ENCODE peak calls at places on chromosomes 12 and 14, in ten cellular contexts. Q is C1 segment of cervical spinal cord; Y is naive thymus-derived CD8-positive, alpha-beta T cell; P is transverse colon; S is stimulated activated CD4-positive, alpha-beta T cell treated with anti-CD3 and anti-CD28 coated beads, Interleukin-12 subunit alpha, Interleukin-12 subunit beta, amount 100 ng/mL, for 24 hours; E is uterus; B is choroid plexus epithelial cell; G is progenitor cell of endocrine pancreas; Z is mesendoderm; K is HuH-7. R is an unnamed sample.

GRCh38 chr12:64098709-64099354 is 123.3 kb downstream of the KICS2 start:
- DNase-seq in K (no peak), Q (no peak), P (no peak), E (peak), Z (no peak), G (no peak), B (peak), S (no peak), Y (no peak), R (no peak)

GRCh38 chr14:72679106-72679505 is 214.8 kb downstream of the DPF3 start:
- DNase-seq in P (no peak), Y (no peak), Z (no peak), G (no peak), E (no peak), S (no peak), K (no peak), Q (peak), B (peak), R (no peak)

GRCh38 chr14:61178226-61179060 is 102.7 kb downstream of the TMEM30B start:
- DNase-seq in G (no peak), P (no peak), Q (no peak), S (peak), E (no peak), K (no peak), Y (no peak), B (peak), Z (peak), R (no peak)

GRCh38 chr14:61502459-61503093 is 181.2 kb downstream of the PRKCH start:
- DNase-seq in Y (no peak), E (no peak), P (no peak), B (no peak), K (no peak), G (no peak), Z (peak), Q (no peak), S (no peak), R (no peak)

GRCh38 chr12:93738199-93739058 is 61.3 kb downstream of the CRADD start:
- DNase-seq in Q (no peak), S (no peak), E (peak), Y (no peak), K (no peak), P (no peak), Z (no peak), B (no peak), G (no peak), R (no peak)

GRCh38 chr12:121120989-121121755 is 11.5 kb upstream of the P2RX7 start:
- DNase-seq in S (no peak), G (no peak), Y (no peak), B (no peak), K (no peak), Z (no peak), Q (no peak), P (no peak), E (no peak), R (no peak)

GRCh38 chr12:3490848-3491382 is at the start of gene PRMT8:
- DNase-seq in S (no peak), B (no peak), Y (no peak), G (peak), E (no peak), Q (no peak), K (no peak), P (no peak), Z (peak), R (peak)

GRCh38 chr14:96170961-96171592 is 33.6 kb upstream of the BDKRB2 start:
- DNase-seq in B (no peak), K (no peak), P (no peak), Q (no peak), Y (no peak), S (no peak), Z (no peak), G (no peak), E (no peak), R (peak)

GRCh38 chr12:96397756-96398421 is 2.4 kb downstream of the CDK17 start:
- DNase-seq in P (no peak), Z (no peak), S (no peak), Q (no peak), B (no peak), K (no peak), G (no peak), E (no peak), Y (no peak), R (no peak)

GRCh38 chr12:121786441-121786825 is 7.1 kb downstream of the RHOF start:
- DNase-seq in Z (peak), S (no peak), P (peak), E (no peak), K (no peak), Q (no peak), Y (peak), G (no peak), B (peak), R (no peak)

GRCh38 chr12:105987687-105988035 is 151.1 kb downstream of the NUAK1 start:
- DNase-seq in G (no peak), P (no peak), B (no peak), S (no peak), K (no peak), Z (no peak), Y (no peak), E (no peak), Q (no peak), R (no peak)

GRCh38 chr14:101821528-101821927 is 60.0 kb downstream of the PPP2R5C start:
- DNase-seq in P (no peak), Z (no peak), Y (peak), G (no peak), Q (no peak), B (no peak), S (no peak), E (no peak), K (no peak), R (no peak)

GRCh38 chr14:41785696-41786095 is 179.0 kb downstream of the LRFN5 start:
- DNase-seq in Q (no peak), P (no peak), G (no peak), Y (no peak), B (peak), K (no peak), Z (peak), E (no peak), S (no peak), R (no peak)

GRCh38 chr14:52185178-52185577 is 82.3 kb upstream of the PTGDR start:
- DNase-seq in S (no peak), K (no peak), B (no peak), E (no peak), P (no peak), Y (no peak), Q (no peak), Z (no peak), G (no peak), R (no peak)

GRCh38 chr14:75631453-75631831 is 29.2 kb downstream of the ERG28 start:
- DNase-seq in G (no peak), Y (no peak), S (no peak), P (no peak), B (no peak), K (no peak), Z (peak), Q (no peak), E (no peak), R (peak)

GRCh38 chr14:37061697-37062096 is 110.7 kb downstream of the SLC25A21 start:
- DNase-seq in P (no peak), E (no peak), K (no peak), Y (no peak), G (no peak), B (no peak), Z (no peak), S (no peak), Q (no peak), R (no peak)

GRCh38 chr14:105876158-105876557 is 349.8 kb downstream of the TMEM121 start:
- DNase-seq in P (no peak), Z (no peak), Y (no peak), K (no peak), S (no peak), E (no peak), G (no peak), Q (no peak), B (no peak), R (no peak)

GRCh38 chr14:65377576-65377975 is 35.0 kb upstream of the FUT8 start:
- DNase-seq in G (no peak), Z (no peak), P (no peak), K (no peak), S (no peak), E (peak), Y (no peak), B (peak), Q (no peak), R (no peak)

GRCh38 chr12:131203666-131204415 is 250.1 kb downstream of the ADGRD1 start:
- DNase-seq in S (no peak), Y (no peak), Q (no peak), P (no peak), K (no peak), Z (no peak), E (no peak), B (no peak), G (no peak), R (no peak)

GRCh38 chr12:55188974-55189556 is 31.8 kb upstream of the OR10A7 start:
- DNase-seq in G (peak), E (no peak), S (peak), Z (peak), Y (peak), Q (no peak), K (peak), B (peak), P (peak), R (peak)

GRCh38 chr12:43957732-43958131 is 121.9 kb downstream of the TMEM117 start:
- DNase-seq in Z (peak), Q (no peak), K (peak), P (no peak), G (no peak), S (no peak), B (peak), E (no peak), Y (no peak), R (peak)

GRCh38 chr14:100093322-100093721 is 28.1 kb downstream of the EVL start:
- DNase-seq in B (no peak), P (no peak), G (no peak), Y (peak), E (no peak), K (no peak), S (no peak), Z (no peak), Q (no peak), R (no peak)

GRCh38 chr12:52399756-52400155 is 6.4 kb downstream of the KRT82 start:
- DNase-seq in E (no peak), B (no peak), Z (no peak), K (no peak), G (no peak), S (no peak), Q (no peak), P (no peak), Y (no peak), R (no peak)

GRCh38 chr14:100607611-100607956 is 20.4 kb upstream of the BEGAIN start:
- DNase-seq in P (peak), K (no peak), Z (no peak), Y (no peak), G (no peak), S (no peak), B (no peak), Q (no peak), E (no peak), R (peak)

GRCh38 chr12:111330800-111331752 is 37.8 kb downstream of the PHETA1 start:
- DNase-seq in Z (peak), S (no peak), K (peak), Q (no peak), Y (no peak), P (no peak), G (no peak), B (peak), E (no peak), R (no peak)

GRCh38 chr12:47400251-47400650 is 305.6 kb downstream of the RPAP3 start:
- DNase-seq in S (no peak), G (no peak), Y (no peak), Q (no peak), K (no peak), E (no peak), P (no peak), B (no peak), Z (no peak), R (no peak)

R was measured in testis.